ENCODE peak calls at places on chromosomes 16 and 17, in ten cellular contexts. R is retinal pigment epithelial cell, V is cardiac fibroblast, J is testis, Z is mesothelial cell of epicardium, Y is endothelial cell, U is omental fat pad, F is fibroblast of pulmonary artery, N is PC-3, O is right atrium auricular region. X is an unnamed sample.

GRCh38 chr17:7393613-7394451 is 493 bp downstream of the PLSCR3 start:
- DNase-seq in R (no peak), V (no peak), J (no peak), Z (no peak), Y (no peak), U (no peak), F (no peak), N (peak; percentile 34), O (no peak), X (peak; percentile 80)

GRCh38 chr17:74532115-74532514 is 840 bp upstream of the CD300LB start:
- DNase-seq in R (no peak), V (no peak), J (peak; percentile 70), Z (peak; percentile 7), Y (no peak), U (no peak), F (no peak), N (no peak), O (peak; percentile 71), X (peak; percentile 16)

GRCh38 chr17:58993322-58993721 is 113.4 kb downstream of the TRIM37 start:
- DNase-seq in R (no peak), V (no peak), J (no peak), Z (no peak), Y (no peak), U (no peak), F (no peak), N (no peak), O (no peak), X (no peak)

GRCh38 chr16:200388-200787 is 20.1 kb downstream of the HBQ1 start:
- DNase-seq in R (peak; percentile 37), V (peak; percentile 78), J (no peak), Z (no peak), Y (no peak), U (no peak), F (peak; percentile 54), N (peak; percentile 16), O (no peak), X (no peak)

GRCh38 chr16:4361944-4362311 is 9.7 kb upstream of the VASN start:
- DNase-seq in R (no peak), V (no peak), J (no peak), Z (no peak), Y (no peak), U (no peak), F (no peak), N (no peak), O (no peak), X (no peak)

GRCh38 chr16:19168173-19169080 is at the start of gene SYT17:
- DNase-seq in R (no peak), V (no peak), J (no peak), Z (peak; percentile 45), Y (peak; percentile 49), U (no peak), F (no peak), N (peak; percentile 21), O (no peak), X (peak; percentile 47)

GRCh38 chr17:82022981-82023446 is at the start of gene LRRC45:
- DNase-seq in R (peak; percentile 98), V (peak; percentile 100), J (peak; percentile 100), Z (peak; percentile 99), Y (peak; percentile 100), U (peak; percentile 99), F (peak; percentile 100), N (peak; percentile 99), O (peak; percentile 100), X (peak; percentile 99)

GRCh38 chr17:7549401-7550055 is 670 bp downstream of the TNFSF12 start:
- DNase-seq in R (no peak), V (no peak), J (no peak), Z (no peak), Y (no peak), U (no peak), F (no peak), N (no peak), O (no peak), X (no peak)

GRCh38 chr17:6393368-6393952 is 41.5 kb downstream of the AIPL1 start:
- DNase-seq in R (no peak), V (no peak), J (no peak), Z (no peak), Y (no peak), U (no peak), F (no peak), N (peak; percentile 16), O (no peak), X (no peak)

GRCh38 chr16:81703177-81704155 is 75.6 kb upstream of the PLCG2 start:
- DNase-seq in R (peak; percentile 54), V (peak; percentile 90), J (peak; percentile 51), Z (no peak), Y (no peak), U (no peak), F (peak; percentile 94), N (peak; percentile 55), O (no peak), X (no peak)

GRCh38 chr16:80285089-80285488 is 255.7 kb upstream of the DYNLRB2 start:
- DNase-seq in R (no peak), V (peak; percentile 81), J (no peak), Z (no peak), Y (no peak), U (no peak), F (peak; percentile 8), N (no peak), O (no peak), X (no peak)

GRCh38 chr16:29943846-29944669 is 17.8 kb upstream of the TMEM219 start:
- DNase-seq in R (peak; percentile 96), V (peak; percentile 98), J (peak; percentile 52), Z (peak; percentile 62), Y (no peak), U (peak; percentile 23), F (peak; percentile 98), N (peak; percentile 95), O (no peak), X (no peak)

DNA sequence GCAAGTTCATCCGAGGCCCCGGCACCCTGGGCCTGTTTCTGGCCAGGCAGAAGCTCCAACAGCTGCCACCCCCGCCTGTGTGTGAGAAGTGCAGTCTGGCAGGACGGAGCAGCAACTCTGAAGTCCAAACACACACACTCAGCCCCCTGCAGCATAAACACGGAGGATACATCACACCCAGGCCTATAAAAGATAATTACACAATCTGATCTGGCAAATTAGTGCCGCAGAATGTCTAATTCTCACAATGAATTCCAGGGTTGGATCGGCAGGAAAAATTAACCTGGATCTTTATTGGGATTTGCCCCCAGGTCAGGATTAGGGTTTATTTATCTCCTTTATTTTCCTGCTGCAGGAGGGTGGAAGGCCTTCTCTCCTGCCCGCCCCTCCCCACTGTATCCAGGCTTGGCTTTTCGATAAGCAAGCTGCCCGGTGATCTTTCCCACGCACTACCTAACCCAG is 311.4 kb downstream of the SOX9 start:
- DNase-seq in R (no peak), V (no peak), J (peak; percentile 23), Z (no peak), Y (no peak), U (no peak), F (no peak), N (no peak), O (no peak), X (no peak)
- TF ChIP-seq CTCF in R (no peak), V (no peak), J (no peak), Z (no peak), Y (no peak), U (no peak), F (no peak), N (no peak), O (no peak), X (no peak)

GRCh38 chr16:6247150-6247549 is 1085.5 kb upstream of the RBFOX1 start:
- DNase-seq in R (no peak), V (no peak), J (no peak), Z (no peak), Y (no peak), U (no peak), F (no peak), N (no peak), O (no peak), X (no peak)

GRCh38 chr16:6247771-6248170 is 1084.9 kb upstream of the RBFOX1 start:
- DNase-seq in R (no peak), V (no peak), J (no peak), Z (no peak), Y (no peak), U (no peak), F (no peak), N (no peak), O (no peak), X (no peak)

GRCh38 chr16:6250516-6250915 is 1082.1 kb upstream of the RBFOX1 start:
- DNase-seq in R (no peak), V (no peak), J (no peak), Z (no peak), Y (no peak), U (no peak), F (no peak), N (no peak), O (no peak), X (no peak)

GRCh38 chr16:6249863-6250262 is 1082.8 kb upstream of the RBFOX1 start:
- DNase-seq in R (no peak), V (no peak), J (no peak), Z (no peak), Y (no peak), U (no peak), F (no peak), N (no peak), O (no peak), X (no peak)
- TF ChIP-seq CTCF in R (no peak), V (no peak), J (no peak), Z (no peak), Y (no peak), U (no peak), F (no peak), N (no peak), O (no peak), X (no peak)

GRCh38 chr16:14310519-14310991 is 239.4 kb downstream of the MRTFB start:
- DNase-seq in R (no peak), V (peak; percentile 44), J (no peak), Z (no peak), Y (no peak), U (no peak), F (peak; percentile 25), N (no peak), O (no peak), X (peak; percentile 70)
- TF ChIP-seq CTCF in R (no peak), V (no peak), J (no peak), Z (no peak), Y (no peak), U (no peak), F (no peak), N (no peak), O (no peak), X (peak; percentile 17)

GRCh38 chr17:32943647-32944191 is 15.8 kb downstream of the TMEM98 start:
- DNase-seq in R (peak; percentile 87), V (peak; percentile 67), J (no peak), Z (no peak), Y (no peak), U (no peak), F (peak; percentile 90), N (no peak), O (peak; percentile 75), X (no peak)

GRCh38 chr17:32944248-32945020 is 16.5 kb downstream of the TMEM98 start:
- DNase-seq in R (no peak), V (no peak), J (no peak), Z (no peak), Y (no peak), U (no peak), F (no peak), N (peak; percentile 79), O (no peak), X (no peak)

GRCh38 chr17:32943206-32943605 is 15.3 kb downstream of the TMEM98 start:
- DNase-seq in R (no peak), V (peak; percentile 34), J (no peak), Z (no peak), Y (no peak), U (no peak), F (peak; percentile 39), N (no peak), O (no peak), X (no peak)

GRCh38 chr17:32940706-32941390 is 12.9 kb downstream of the TMEM98 start:
- DNase-seq in R (no peak), V (no peak), J (no peak), Z (no peak), Y (no peak), U (no peak), F (no peak), N (no peak), O (no peak), X (no peak)

GRCh38 chr17:32941419-32942032 is 13.6 kb downstream of the TMEM98 start:
- DNase-seq in R (no peak), V (no peak), J (no peak), Z (no peak), Y (no peak), U (no peak), F (no peak), N (peak; percentile 29), O (no peak), X (no peak)
- TF ChIP-seq CTCF in R (peak; percentile 45), V (peak; percentile 24), J (peak; percentile 61), Z (peak; percentile 90), Y (peak; percentile 92), U (no peak), F (peak; percentile 38), N (peak; percentile 56), O (no peak), X (no peak)